ENCODE peak calls at places on chromosomes 7 and 10, in seven cellular contexts. One of them, this sample, is unnamed.

GRCh38 chr10:93131956-93132355 is 58.3 kb downstream of the CYP26A1 start:
- DNase-seq in uterus: no peak
- DNase-seq in stomach: no peak
- DNase-seq in astrocyte: no peak
- DNase-seq in AG04449: no peak
- DNase-seq in brain microvascular endothelial cell: no peak
- DNase-seq in nephron progenitor cell: no peak
- DNase-seq in this sample: no peak

GRCh38 chr10:117460846-117461765 is 81.4 kb upstream of the EMX2 start:
- DNase-seq in uterus: peak
- DNase-seq in brain microvascular endothelial cell: no peak
- DNase-seq in astrocyte: no peak
- DNase-seq in AG04449: peak
- DNase-seq in stomach: no peak
- DNase-seq in nephron progenitor cell: no peak
- DNase-seq in this sample: no peak

GRCh38 chr7:123148813-123149212 is 51.0 kb downstream of the SLC13A1 start:
- DNase-seq in AG04449: no peak
- DNase-seq in brain microvascular endothelial cell: no peak
- DNase-seq in nephron progenitor cell: no peak
- DNase-seq in uterus: no peak
- DNase-seq in astrocyte: no peak
- DNase-seq in stomach: no peak
- DNase-seq in this sample: no peak

GRCh38 chr7:114413741-114414140 is 874 bp upstream of the FOXP2 start:
- DNase-seq in AG04449: no peak
- DNase-seq in stomach: no peak
- DNase-seq in uterus: no peak
- DNase-seq in brain microvascular endothelial cell: no peak
- DNase-seq in astrocyte: no peak
- DNase-seq in nephron progenitor cell: no peak
- DNase-seq in this sample: no peak

GRCh38 chr7:44395067-44395466 is 69.7 kb upstream of the CAMK2B start:
- DNase-seq in uterus: no peak
- DNase-seq in brain microvascular endothelial cell: no peak
- DNase-seq in AG04449: no peak
- DNase-seq in nephron progenitor cell: no peak
- DNase-seq in astrocyte: no peak
- DNase-seq in stomach: no peak
- DNase-seq in this sample: no peak

GRCh38 chr7:2072042-2072441 is 160.7 kb downstream of the MAD1L1 start:
- DNase-seq in AG04449: no peak
- DNase-seq in nephron progenitor cell: no peak
- DNase-seq in stomach: no peak
- DNase-seq in astrocyte: no peak
- DNase-seq in uterus: no peak
- DNase-seq in brain microvascular endothelial cell: no peak
- DNase-seq in this sample: peak

GRCh38 chr7:123865517-123866117 is 20.6 kb downstream of the HYAL4 start:
- DNase-seq in stomach: peak
- DNase-seq in nephron progenitor cell: peak
- DNase-seq in AG04449: no peak
- DNase-seq in uterus: peak
- DNase-seq in astrocyte: peak
- DNase-seq in brain microvascular endothelial cell: peak
- DNase-seq in this sample: peak

GRCh38 chr7:22677680-22678079 is 49.3 kb upstream of the IL6 start:
- DNase-seq in uterus: no peak
- DNase-seq in astrocyte: no peak
- DNase-seq in brain microvascular endothelial cell: no peak
- DNase-seq in AG04449: no peak
- DNase-seq in nephron progenitor cell: no peak
- DNase-seq in stomach: no peak
- DNase-seq in this sample: no peak

GRCh38 chr7:13467111-13467547 is 522.3 kb downstream of the ETV1 start:
- DNase-seq in stomach: no peak
- DNase-seq in nephron progenitor cell: no peak
- DNase-seq in AG04449: no peak
- DNase-seq in uterus: no peak
- DNase-seq in brain microvascular endothelial cell: no peak
- DNase-seq in astrocyte: no peak
- DNase-seq in this sample: no peak

GRCh38 chr7:16114633-16115032 is 306.7 kb downstream of the CRPPA start:
- DNase-seq in astrocyte: peak
- DNase-seq in stomach: no peak
- DNase-seq in uterus: no peak
- DNase-seq in AG04449: no peak
- DNase-seq in brain microvascular endothelial cell: no peak
- DNase-seq in nephron progenitor cell: no peak
- DNase-seq in this sample: no peak

GRCh38 chr7:123522061-123522460 is 12.3 kb downstream of the IQUB start:
- DNase-seq in nephron progenitor cell: peak
- DNase-seq in brain microvascular endothelial cell: no peak
- DNase-seq in uterus: no peak
- DNase-seq in stomach: no peak
- DNase-seq in astrocyte: no peak
- DNase-seq in AG04449: no peak
- DNase-seq in this sample: no peak

GRCh38 chr7:88184848-88185304 is 35.0 kb downstream of the SRI start:
- DNase-seq in uterus: no peak
- DNase-seq in nephron progenitor cell: no peak
- DNase-seq in astrocyte: peak
- DNase-seq in brain microvascular endothelial cell: peak
- DNase-seq in AG04449: no peak
- DNase-seq in stomach: no peak
- DNase-seq in this sample: no peak

GRCh38 chr10:50392966-50393718 is 141.8 kb upstream of the ASAH2 start:
- DNase-seq in uterus: no peak
- DNase-seq in stomach: no peak
- DNase-seq in astrocyte: peak
- DNase-seq in brain microvascular endothelial cell: peak
- DNase-seq in nephron progenitor cell: no peak
- DNase-seq in AG04449: no peak
- DNase-seq in this sample: no peak

GRCh38 chr10:79098596-79099015 is 29.8 kb downstream of the ZMIZ1 start:
- DNase-seq in nephron progenitor cell: no peak
- DNase-seq in brain microvascular endothelial cell: no peak
- DNase-seq in uterus: no peak
- DNase-seq in stomach: no peak
- DNase-seq in AG04449: no peak
- DNase-seq in astrocyte: peak
- DNase-seq in this sample: peak

GRCh38 chr7:151692721-151693120 is 173.0 kb upstream of the RHEB start:
- DNase-seq in nephron progenitor cell: peak
- DNase-seq in uterus: no peak
- DNase-seq in stomach: no peak
- DNase-seq in brain microvascular endothelial cell: no peak
- DNase-seq in AG04449: no peak
- DNase-seq in astrocyte: no peak
- DNase-seq in this sample: no peak

GRCh38 chr10:122140941-122141623 is 130.0 kb upstream of the BTBD16 start:
- DNase-seq in uterus: peak
- DNase-seq in astrocyte: peak
- DNase-seq in nephron progenitor cell: no peak
- DNase-seq in stomach: peak
- DNase-seq in brain microvascular endothelial cell: peak
- DNase-seq in AG04449: peak
- DNase-seq in this sample: no peak

GRCh38 chr10:22702348-22702747 is 12.0 kb downstream of the PIP4K2A start:
- DNase-seq in uterus: no peak
- DNase-seq in astrocyte: peak
- DNase-seq in stomach: peak
- DNase-seq in brain microvascular endothelial cell: no peak
- DNase-seq in nephron progenitor cell: no peak
- DNase-seq in AG04449: no peak
- DNase-seq in this sample: no peak

GRCh38 chr7:143258830-143259229 is 4.4 kb upstream of the GSTK1 start:
- DNase-seq in astrocyte: no peak
- DNase-seq in AG04449: no peak
- DNase-seq in brain microvascular endothelial cell: no peak
- DNase-seq in nephron progenitor cell: no peak
- DNase-seq in stomach: no peak
- DNase-seq in uterus: no peak
- DNase-seq in this sample: no peak

GRCh38 chr10:17074548-17074860 is 55.1 kb downstream of the CUBN start:
- DNase-seq in astrocyte: peak
- DNase-seq in stomach: no peak
- DNase-seq in AG04449: no peak
- DNase-seq in uterus: no peak
- DNase-seq in nephron progenitor cell: no peak
- DNase-seq in brain microvascular endothelial cell: no peak
- DNase-seq in this sample: no peak

GRCh38 chr7:155317114-155317434 is 19.4 kb downstream of the INSIG1 start:
- DNase-seq in uterus: no peak
- DNase-seq in stomach: no peak
- DNase-seq in brain microvascular endothelial cell: no peak
- DNase-seq in AG04449: no peak
- DNase-seq in astrocyte: no peak
- DNase-seq in nephron progenitor cell: no peak
- DNase-seq in this sample: no peak

GRCh38 chr10:113953505-113954272 is 90.0 kb upstream of the ADRB1 start:
- DNase-seq in brain microvascular endothelial cell: no peak
- DNase-seq in stomach: no peak
- DNase-seq in nephron progenitor cell: no peak
- DNase-seq in AG04449: no peak
- DNase-seq in astrocyte: no peak
- DNase-seq in uterus: no peak
- DNase-seq in this sample: no peak

GRCh38 chr10:8919291-8919690 is 864.8 kb downstream of the GATA3 start:
- DNase-seq in nephron progenitor cell: no peak
- DNase-seq in AG04449: no peak
- DNase-seq in brain microvascular endothelial cell: no peak
- DNase-seq in astrocyte: peak
- DNase-seq in stomach: no peak
- DNase-seq in uterus: no peak
- DNase-seq in this sample: no peak

DNA sequence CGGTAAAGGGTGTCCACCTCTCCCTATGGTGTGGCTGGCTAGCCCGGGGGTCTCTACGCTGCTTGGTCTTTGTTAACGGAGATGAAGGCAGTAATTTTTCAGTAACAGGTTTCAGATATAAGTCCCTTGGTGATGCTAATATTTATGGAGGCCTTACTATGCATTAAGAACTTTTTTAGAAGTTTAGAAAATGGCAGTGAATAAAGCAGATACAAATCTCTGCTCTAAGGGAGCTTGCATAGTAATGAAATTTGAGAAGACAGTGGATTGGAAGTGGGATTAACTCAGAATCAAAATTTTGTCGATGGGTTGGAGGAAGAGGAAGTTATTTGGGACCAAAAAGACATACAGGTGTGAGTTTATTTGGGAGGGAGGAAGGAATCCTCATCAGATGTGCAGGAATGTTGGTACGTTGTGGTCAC is 445 bp downstream of the SSBP1 start:
- DNase-seq in brain microvascular endothelial cell: no peak
- DNase-seq in AG04449: no peak
- DNase-seq in stomach: no peak
- DNase-seq in uterus: no peak
- DNase-seq in astrocyte: no peak
- DNase-seq in nephron progenitor cell: no peak
- DNase-seq in this sample: no peak
- TF ChIP-seq CTCF in brain microvascular endothelial cell: peak
- TF ChIP-seq CTCF in AG04449: no peak
- TF ChIP-seq CTCF in stomach: no peak
- TF ChIP-seq CTCF in uterus: no peak
- TF ChIP-seq CTCF in astrocyte: no peak
- TF ChIP-seq CTCF in nephron progenitor cell: no peak
- TF ChIP-seq CTCF in this sample: no peak

DNA sequence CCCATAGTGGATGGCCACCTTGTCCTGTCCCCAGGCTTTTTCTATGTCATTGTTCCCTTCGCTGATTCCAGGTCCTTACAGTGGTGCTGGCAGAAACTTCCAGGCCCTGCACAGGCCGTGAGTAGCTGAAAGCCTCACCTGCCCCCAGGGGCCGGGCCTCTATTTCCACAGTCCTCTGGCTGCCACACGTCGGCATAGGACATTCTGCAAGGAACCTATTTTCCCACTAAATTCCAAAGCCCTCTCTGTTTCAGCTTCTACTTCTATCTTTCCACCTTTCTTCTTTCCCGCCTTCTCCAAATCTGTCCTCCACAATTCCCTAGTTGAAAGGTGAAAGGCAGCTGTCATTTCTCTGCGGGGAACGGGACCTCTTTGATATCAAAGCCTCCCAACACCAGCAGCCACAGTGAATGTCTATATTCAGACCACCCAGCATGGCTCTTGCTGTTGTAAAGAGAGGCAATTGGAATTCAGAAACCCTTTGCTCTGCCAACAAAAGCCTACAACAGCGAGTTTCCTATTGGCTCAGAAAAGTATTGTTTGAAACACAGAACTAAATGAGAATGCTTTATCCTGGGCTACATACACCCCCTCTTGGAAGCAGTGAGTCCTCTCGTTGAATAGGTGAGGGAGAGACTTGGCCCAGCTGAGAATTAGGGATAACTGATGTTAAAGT is 607.7 kb downstream of the GALNT17 start:
- DNase-seq in AG04449: no peak
- DNase-seq in stomach: no peak
- DNase-seq in brain microvascular endothelial cell: no peak
- DNase-seq in uterus: no peak
- DNase-seq in nephron progenitor cell: no peak
- DNase-seq in astrocyte: no peak
- DNase-seq in this sample: no peak
- TF ChIP-seq CTCF in AG04449: no peak
- TF ChIP-seq CTCF in stomach: no peak
- TF ChIP-seq CTCF in brain microvascular endothelial cell: no peak
- TF ChIP-seq CTCF in uterus: no peak
- TF ChIP-seq CTCF in nephron progenitor cell: no peak
- TF ChIP-seq CTCF in astrocyte: no peak
- TF ChIP-seq CTCF in this sample: no peak

DNA sequence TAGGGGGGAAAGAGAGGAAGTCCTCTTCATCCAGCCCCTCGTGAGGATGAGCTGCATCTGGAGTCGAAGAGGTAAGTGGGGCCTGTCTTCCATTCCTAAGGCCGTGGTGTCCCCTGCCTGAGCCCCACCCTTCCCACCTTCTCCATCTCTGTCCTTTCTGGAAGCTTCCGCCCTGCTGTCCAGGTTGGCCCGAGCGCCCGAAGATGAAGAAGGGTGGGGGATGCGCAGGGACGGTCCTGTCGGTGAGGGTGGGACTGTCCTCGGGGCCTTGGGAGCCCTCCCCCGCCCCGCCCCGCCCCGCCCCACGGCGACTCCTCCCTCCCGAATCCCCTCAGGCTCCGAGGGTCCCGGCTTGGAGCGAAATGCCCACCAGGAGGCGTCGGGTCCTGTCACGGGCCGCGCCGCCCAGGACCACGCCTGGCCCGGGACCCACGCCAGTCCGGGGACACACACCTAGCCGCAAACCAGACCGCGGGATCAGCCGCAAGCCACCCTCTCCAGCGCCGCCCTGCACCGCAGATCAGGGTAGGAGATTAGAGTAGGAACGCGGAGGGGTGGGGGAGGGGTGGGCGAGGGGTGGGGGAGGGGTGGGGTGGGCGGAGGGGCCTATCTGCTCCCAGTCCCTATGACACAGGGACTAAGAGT is 15.3 kb downstream of the GPRIN2 start:
- DNase-seq in stomach: peak
- DNase-seq in brain microvascular endothelial cell: no peak
- DNase-seq in uterus: peak
- DNase-seq in astrocyte: no peak
- DNase-seq in nephron progenitor cell: peak
- DNase-seq in AG04449: no peak
- DNase-seq in this sample: peak
- TF ChIP-seq CTCF in stomach: peak
- TF ChIP-seq CTCF in brain microvascular endothelial cell: peak
- TF ChIP-seq CTCF in uterus: no peak
- TF ChIP-seq CTCF in astrocyte: no peak
- TF ChIP-seq CTCF in nephron progenitor cell: peak
- TF ChIP-seq CTCF in AG04449: peak
- TF ChIP-seq CTCF in this sample: no peak

GRCh38 chr7:139570119-139570518 is 46.6 kb downstream of the CLEC2L start:
- DNase-seq in uterus: no peak
- DNase-seq in brain microvascular endothelial cell: no peak
- DNase-seq in stomach: no peak
- DNase-seq in AG04449: no peak
- DNase-seq in astrocyte: no peak
- DNase-seq in nephron progenitor cell: no peak
- DNase-seq in this sample: no peak
- TF ChIP-seq CTCF in uterus: peak
- TF ChIP-seq CTCF in brain microvascular endothelial cell: peak
- TF ChIP-seq CTCF in stomach: no peak
- TF ChIP-seq CTCF in AG04449: no peak
- TF ChIP-seq CTCF in astrocyte: no peak
- TF ChIP-seq CTCF in nephron progenitor cell: no peak
- TF ChIP-seq CTCF in this sample: no peak

This sample was measured in GM13976.